ENCODE peak calls at places on chromosomes 2 and 18, in eight cellular contexts. S, E, W, P, U, Z, O and Y are unnamed samples.

GRCh38 chr18:24837065-24837464 is 376.6 kb downstream of the HRH4 start:
- DNase-seq in S (peak), U (no peak), O (no peak), W (no peak), E (no peak), P (no peak), Z (no peak), Y (no peak)

GRCh38 chr2:74094291-74094690 is 53.4 kb downstream of the BOLA3 start:
- DNase-seq in W (no peak), Z (no peak), S (no peak), O (no peak), U (no peak), E (no peak), P (no peak), Y (no peak)

GRCh38 chr2:199018826-199019225 is 438.9 kb downstream of the SATB2 start:
- DNase-seq in Z (no peak), P (no peak), O (no peak), S (peak), E (no peak), U (no peak), W (no peak), Y (no peak)

GRCh38 chr18:49305688-49306336 is 154.6 kb downstream of the DYM start:
- DNase-seq in S (peak), W (no peak), O (no peak), P (no peak), U (no peak), Z (no peak), E (no peak), Y (peak)

GRCh38 chr18:56085561-56085960 is 497.6 kb upstream of the TCF4 start:
- DNase-seq in Z (no peak), U (peak), S (peak), O (no peak), W (no peak), P (peak), E (no peak), Y (no peak)

GRCh38 chr2:33812707-33813106 is 213.6 kb upstream of the FAM98A start:
- DNase-seq in Z (no peak), W (no peak), P (no peak), E (no peak), O (no peak), S (peak), U (no peak), Y (no peak)

GRCh38 chr2:109715302-109715937 is 78.7 kb upstream of the RGPD5 start:
- DNase-seq in O (no peak), U (no peak), P (no peak), W (peak), E (no peak), Z (peak), S (no peak), Y (peak)

GRCh38 chr2:400988-401679 is 113.2 kb upstream of the ALKAL2 start:
- DNase-seq in W (no peak), E (no peak), O (no peak), P (no peak), U (no peak), Z (no peak), S (no peak), Y (no peak)

GRCh38 chr2:99834426-99834825 is 308.0 kb downstream of the AFF3 start:
- DNase-seq in O (no peak), E (no peak), Z (no peak), S (peak), U (no peak), W (no peak), P (no peak), Y (no peak)

GRCh38 chr18:10320848-10321247 is 133.6 kb upstream of the APCDD1 start:
- DNase-seq in W (no peak), O (no peak), Z (no peak), P (peak), U (no peak), E (no peak), S (peak), Y (no peak)

GRCh38 chr2:222968550-222969155 is 83.3 kb upstream of the KCNE4 start:
- DNase-seq in O (no peak), P (no peak), U (no peak), S (no peak), W (no peak), Z (no peak), E (no peak), Y (no peak)

GRCh38 chr2:124088621-124089020 is 63.5 kb downstream of the CNTNAP5 start:
- DNase-seq in W (no peak), P (no peak), E (no peak), Z (no peak), S (no peak), U (no peak), O (no peak), Y (no peak)

GRCh38 chr2:219058541-219059374 is 2.0 kb downstream of the IHH start:
- DNase-seq in W (peak), S (no peak), Z (peak), O (no peak), P (no peak), U (no peak), E (no peak), Y (no peak)

GRCh38 chr2:12493031-12493513 is 223.7 kb upstream of the TRIB2 start:
- DNase-seq in P (no peak), S (peak), O (no peak), W (no peak), E (no peak), U (peak), Z (no peak), Y (peak)

GRCh38 chr2:47029737-47030524 is 114.3 kb upstream of the MCFD2 start:
- DNase-seq in E (no peak), W (no peak), Z (no peak), O (peak), P (no peak), U (no peak), S (peak), Y (peak)

GRCh38 chr2:104702026-104702425 is 151.9 kb upstream of the POU3F3 start:
- DNase-seq in O (no peak), E (no peak), P (no peak), Z (no peak), U (no peak), W (no peak), S (no peak), Y (no peak)

GRCh38 chr2:29010946-29011649 is 30.0 kb downstream of the TOGARAM2 start:
- DNase-seq in E (no peak), P (no peak), Z (peak), O (no peak), W (no peak), S (peak), U (no peak), Y (no peak)

GRCh38 chr18:55290898-55291297 is 297.1 kb downstream of the TCF4 start:
- DNase-seq in E (no peak), W (no peak), S (peak), O (no peak), P (no peak), Z (no peak), U (no peak), Y (no peak)

GRCh38 chr2:36438454-36438977 is 82.9 kb downstream of the CRIM1 start:
- DNase-seq in W (no peak), S (peak), E (no peak), O (peak), P (no peak), Z (no peak), U (no peak), Y (peak)

GRCh38 chr2:14445670-14446069 is 186.8 kb upstream of the LRATD1 start:
- DNase-seq in Z (peak), S (no peak), E (no peak), U (no peak), O (no peak), P (no peak), W (no peak), Y (no peak)

GRCh38 chr2:104408266-104408665 is 445.6 kb upstream of the POU3F3 start:
- DNase-seq in O (no peak), W (no peak), U (no peak), Z (peak), P (no peak), E (no peak), S (peak), Y (no peak)

GRCh38 chr2:221750317-221750716 is 178.2 kb upstream of the EPHA4 start:
- DNase-seq in Z (no peak), P (no peak), U (no peak), S (no peak), O (no peak), E (no peak), W (no peak), Y (no peak)

GRCh38 chr18:46474487-46475366 is 182.3 kb downstream of the LOXHD1 start:
- DNase-seq in E (no peak), S (no peak), O (no peak), W (no peak), U (no peak), P (no peak), Z (no peak), Y (no peak)

GRCh38 chr2:186542002-186542401 is 47.9 kb upstream of the ITGAV start:
- DNase-seq in W (no peak), P (no peak), U (no peak), Z (peak), S (no peak), O (no peak), E (no peak), Y (no peak)

GRCh38 chr2:240803191-240803590 is 16.8 kb downstream of the KIF1A start:
- DNase-seq in U (no peak), Z (no peak), O (no peak), E (peak), W (no peak), S (no peak), P (no peak), Y (no peak)

GRCh38 chr2:629961-630360 is 47.2 kb downstream of the TMEM18 start:
- DNase-seq in W (no peak), U (no peak), P (no peak), E (no peak), O (no peak), Z (no peak), S (no peak), Y (no peak)

GRCh38 chr2:9313443-9313842 is 106.8 kb downstream of the ASAP2 start:
- DNase-seq in O (no peak), P (no peak), S (peak), W (no peak), Z (no peak), U (no peak), E (no peak), Y (no peak)

GRCh38 chr2:63488118-63488713 is 100.1 kb downstream of the WDPCP start:
- DNase-seq in W (peak), E (no peak), S (no peak), Z (peak), P (no peak), U (no peak), O (peak), Y (peak)

GRCh38 chr18:33183136-33183535 is 257.4 kb downstream of the CCDC178 start:
- DNase-seq in W (no peak), E (no peak), S (no peak), O (no peak), U (no peak), Z (no peak), P (no peak), Y (no peak)

GRCh38 chr2:85134255-85135065 is 1.3 kb downstream of the TCF7L1 start:
- DNase-seq in P (no peak), Z (peak), S (peak), W (peak), U (peak), E (no peak), O (no peak), Y (peak)

GRCh38 chr2:233999182-233999581 is 51.3 kb upstream of the SPP2 start:
- DNase-seq in O (no peak), Z (peak), W (no peak), P (no peak), S (no peak), U (no peak), E (no peak), Y (no peak)

GRCh38 chr18:23626451-23627279 is 36.0 kb downstream of the ANKRD29 start:
- DNase-seq in E (no peak), O (no peak), P (no peak), S (peak), U (no peak), Z (no peak), W (no peak), Y (peak)

GRCh38 chr2:39252888-39253518 is 9.2 kb upstream of the CDKL4 start:
- DNase-seq in U (no peak), O (no peak), Z (no peak), W (no peak), E (no peak), S (no peak), P (no peak), Y (no peak)

GRCh38 chr18:75256376-75256775 is 45.8 kb downstream of the TSHZ1 start:
- DNase-seq in W (no peak), U (no peak), Z (no peak), P (no peak), E (no peak), S (no peak), O (no peak), Y (no peak)

GRCh38 chr2:54341656-54342055 is 85.6 kb upstream of the TSPYL6 start:
- DNase-seq in U (no peak), W (no peak), S (no peak), Z (peak), O (no peak), P (no peak), E (no peak), Y (no peak)

GRCh38 chr2:17643031-17643615 is 102.6 kb downstream of the VSNL1 start:
- DNase-seq in P (peak), U (peak), S (peak), E (no peak), W (no peak), O (peak), Z (no peak), Y (peak)

GRCh38 chr2:20604401-20604911 is 46.4 kb downstream of the HS1BP3 start:
- DNase-seq in P (no peak), W (no peak), S (no peak), Z (no peak), O (no peak), U (no peak), E (peak), Y (no peak)
- H3K27ac ChIP-seq in P (peak), W (no peak), S (no peak), Z (no peak), O (no peak), U (peak), E (peak), Y (peak)

GRCh38 chr2:217652761-217653160 is 350.0 kb downstream of the TNS1 start:
- DNase-seq in U (no peak), E (no peak), Z (no peak), O (no peak), P (no peak), W (no peak), S (peak), Y (no peak)

GRCh38 chr2:217654173-217654572 is 348.6 kb downstream of the TNS1 start:
- DNase-seq in U (no peak), O (no peak), P (no peak), Z (no peak), E (no peak), W (no peak), S (no peak), Y (no peak)

GRCh38 chr2:217655656-217656055 is 347.1 kb downstream of the TNS1 start:
- DNase-seq in Z (no peak), U (no peak), P (no peak), E (no peak), S (no peak), W (no peak), O (no peak), Y (no peak)

GRCh38 chr2:217650716-217651360 is 352.0 kb downstream of the TNS1 start:
- DNase-seq in Z (peak), E (no peak), W (peak), P (peak), U (peak), O (peak), S (peak), Y (peak)

GRCh38 chr2:217653240-217653639 is 349.6 kb downstream of the TNS1 start:
- DNase-seq in E (peak), U (peak), W (peak), P (peak), S (peak), O (peak), Z (no peak), Y (peak)
- TF ChIP-seq CTCF in E (no peak), U (peak), W (no peak), P (peak), S (no peak), O (no peak), Z (no peak), Y (no peak)

DNA sequence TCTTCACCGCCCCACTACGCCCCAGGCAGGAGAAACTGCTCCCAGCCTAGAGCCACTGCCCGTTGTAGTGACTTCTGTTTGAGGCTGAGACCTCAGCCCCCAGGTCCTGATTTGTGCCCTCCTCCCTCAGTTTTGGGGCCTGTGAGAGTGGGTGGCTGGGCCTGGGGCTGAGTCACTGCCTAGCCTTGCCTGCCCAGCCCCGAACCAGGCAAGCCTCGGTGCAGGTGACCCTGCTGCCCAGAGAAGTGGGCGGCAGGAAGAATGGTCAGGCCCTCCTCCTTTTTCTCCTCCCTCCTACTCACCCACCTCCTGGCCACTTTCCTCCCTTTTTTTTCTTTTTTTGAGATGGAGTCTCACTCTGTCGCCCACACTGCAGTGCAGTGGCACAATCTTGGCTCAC is 66.6 kb downstream of the ZFP36L2 start:
- DNase-seq in Z (no peak), W (no peak), P (no peak), S (no peak), O (no peak), E (no peak), U (no peak), Y (no peak)
- H3K27ac ChIP-seq in Z (no peak), W (peak), P (peak), S (no peak), O (peak), E (peak), U (peak), Y (peak)

GRCh38 chr18:4557502-4557901 is 102.4 kb upstream of the DLGAP1 start:
- DNase-seq in W (no peak), O (no peak), P (no peak), U (no peak), E (no peak), Z (no peak), S (no peak), Y (no peak)
- TF ChIP-seq CTCF in W (no peak), O (no peak), P (no peak), U (no peak), E (no peak), Z (no peak), S (no peak), Y (no peak)

GRCh38 chr2:26284132-26284531 is 39.4 kb downstream of the HADHB start:
- DNase-seq in W (no peak), Z (no peak), E (no peak), O (no peak), U (no peak), P (no peak), S (peak), Y (peak)
- H3K27ac ChIP-seq in W (no peak), Z (no peak), E (no peak), O (no peak), U (no peak), P (no peak), S (no peak), Y (peak)

GRCh38 chr2:144886847-144887246 is 366.9 kb upstream of the ZEB2 start:
- DNase-seq in E (peak), Z (no peak), W (peak), U (peak), S (peak), P (peak), O (no peak), Y (no peak)

GRCh38 chr2:144889348-144889747 is 369.4 kb upstream of the ZEB2 start:
- DNase-seq in E (no peak), U (no peak), S (no peak), Z (no peak), O (no peak), P (no peak), W (no peak), Y (no peak)

GRCh38 chr2:144894612-144895300 is 374.8 kb upstream of the ZEB2 start:
- DNase-seq in O (no peak), W (no peak), U (no peak), E (no peak), S (no peak), Z (peak), P (no peak), Y (no peak)

DNA sequence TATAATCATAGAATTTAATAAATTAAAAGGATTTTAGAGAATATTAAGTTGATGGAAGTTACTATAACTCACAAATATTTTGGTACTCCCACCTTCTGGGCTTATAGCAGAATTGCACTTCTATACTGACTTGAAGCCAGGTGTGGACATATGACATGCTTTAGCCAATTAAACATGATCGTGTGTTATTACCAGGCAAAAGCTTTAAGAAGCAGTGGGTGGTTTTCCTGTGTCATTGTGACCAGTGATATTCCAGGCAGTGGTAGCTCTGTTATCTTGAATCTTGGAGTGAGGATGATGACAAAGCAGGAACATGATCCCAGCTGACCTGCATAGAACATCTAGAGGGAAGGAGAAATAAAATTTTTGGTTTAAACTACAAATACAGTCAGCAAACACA is 370.9 kb upstream of the ZEB2 start:
- DNase-seq in S (peak), Z (peak), O (peak), U (no peak), P (no peak), E (no peak), W (no peak), Y (peak)
- TF ChIP-seq CTCF in S (no peak), Z (peak), O (no peak), U (no peak), P (no peak), E (no peak), W (no peak), Y (no peak)